ENCODE peak calls at places on chromosomes 16 and 17, in six cellular contexts. W, O, N, H, M and U are unnamed samples.

GRCh38 chr16:69590590-69590989 is 24.8 kb downstream of the NFAT5 start:
- DNase-seq in W (no peak), H (no peak), O (no peak), M (no peak), N (no peak), U (no peak)

GRCh38 chr16:80033783-80034468 is 433.4 kb upstream of the MAF start:
- DNase-seq in M (no peak), O (no peak), H (no peak), W (no peak), N (no peak), U (no peak)

GRCh38 chr16:24328835-24329418 is 72.8 kb downstream of the CACNG3 start:
- DNase-seq in N (no peak), M (no peak), O (no peak), W (no peak), H (no peak), U (no peak)

GRCh38 chr16:84283314-84284167 is 11.1 kb upstream of the WFDC1 start:
- DNase-seq in O (peak), H (no peak), W (no peak), M (no peak), N (no peak), U (no peak)

GRCh38 chr17:39139137-39139516 is 12.3 kb downstream of the PLXDC1 start:
- DNase-seq in N (no peak), H (no peak), M (no peak), O (no peak), W (no peak), U (no peak)

GRCh38 chr17:31093866-31094599 is 744 bp upstream of the NF1 start:
- DNase-seq in M (no peak), N (no peak), O (no peak), H (no peak), W (no peak), U (no peak)

GRCh38 chr16:16096161-16096857 is 127.0 kb downstream of the ABCC6 start:
- DNase-seq in O (no peak), H (no peak), W (no peak), M (peak), N (no peak), U (no peak)

GRCh38 chr16:81415757-81416156 is 28.9 kb upstream of the CMIP start:
- DNase-seq in M (no peak), O (no peak), N (no peak), H (no peak), W (no peak), U (peak)

GRCh38 chr16:17416461-17417221 is 54.1 kb downstream of the XYLT1 start:
- DNase-seq in W (no peak), H (no peak), N (peak), O (no peak), M (peak), U (no peak)

GRCh38 chr17:76927982-76928381 is 59.8 kb downstream of the MGAT5B start:
- DNase-seq in H (no peak), W (no peak), M (no peak), O (no peak), N (no peak), U (no peak)

GRCh38 chr17:61468263-61468907 is 16.2 kb downstream of the TBX4 start:
- DNase-seq in W (no peak), M (no peak), N (no peak), H (no peak), O (no peak), U (no peak)

GRCh38 chr16:13120557-13120956 is 219.2 kb downstream of the SHISA9 start:
- DNase-seq in O (no peak), M (no peak), H (no peak), W (no peak), N (no peak), U (no peak)

GRCh38 chr16:22073350-22073749 is 19.0 kb upstream of the VWA3A start:
- DNase-seq in H (no peak), M (no peak), N (no peak), W (no peak), O (no peak), U (no peak)

GRCh38 chr17:78737332-78737731 is 44.7 kb downstream of the CYTH1 start:
- DNase-seq in M (no peak), N (no peak), W (no peak), H (no peak), O (no peak), U (no peak)

GRCh38 chr17:16491703-16492612 is at the start of gene LRRC75A:
- DNase-seq in W (peak), M (peak), H (peak), O (peak), N (peak), U (peak)

GRCh38 chr17:57459286-57459915 is 203.1 kb downstream of the MSI2 start:
- DNase-seq in O (no peak), H (no peak), N (peak), W (no peak), M (no peak), U (no peak)

GRCh38 chr17:80681215-80681614 is 136.6 kb downstream of the RPTOR start:
- DNase-seq in W (no peak), O (no peak), N (no peak), H (no peak), M (no peak), U (no peak)

GRCh38 chr16:14071576-14072271 is 605 bp downstream of the MRTFB start:
- DNase-seq in N (no peak), O (peak), W (no peak), H (no peak), M (no peak), U (no peak)